ENCODE peak calls at places on chromosomes 11 and 22, in four cellular contexts. One of them, this sample, is unnamed.

GRCh38 chr22:40844951-40845350 is 11.5 kb downstream of the ST13 start:
- DNase-seq in Peyer's patch: no peak
- DNase-seq in IMR-90: no peak
- DNase-seq in heart right ventricle: no peak
- DNase-seq in this sample: no peak

GRCh38 chr11:134585666-134586285 is 173.7 kb upstream of the B3GAT1 start:
- DNase-seq in heart right ventricle: no peak
- DNase-seq in IMR-90: no peak
- DNase-seq in Peyer's patch: no peak
- DNase-seq in this sample: no peak

GRCh38 chr11:62909107-62909894 is 11.9 kb downstream of the CHRM1 start:
- DNase-seq in Peyer's patch: peak; percentile 80
- DNase-seq in IMR-90: peak; percentile 73
- DNase-seq in heart right ventricle: peak; percentile 71
- DNase-seq in this sample: peak; percentile 84

GRCh38 chr11:130403967-130404366 is 24.4 kb downstream of the ADAMTS8 start:
- DNase-seq in heart right ventricle: no peak
- DNase-seq in Peyer's patch: no peak
- DNase-seq in IMR-90: no peak
- DNase-seq in this sample: no peak

GRCh38 chr22:32926600-32926999 is 125.1 kb downstream of the TIMP3 start:
- DNase-seq in Peyer's patch: no peak
- DNase-seq in heart right ventricle: no peak
- DNase-seq in IMR-90: peak; percentile 34
- DNase-seq in this sample: no peak

GRCh38 chr11:128448487-128448886 is 138.9 kb downstream of the ETS1 start:
- DNase-seq in Peyer's patch: peak; percentile 79
- DNase-seq in heart right ventricle: no peak
- DNase-seq in IMR-90: peak; percentile 87
- DNase-seq in this sample: no peak

GRCh38 chr11:78149646-78150045 is 10.2 kb upstream of the ALG8 start:
- DNase-seq in IMR-90: peak; percentile 87
- DNase-seq in Peyer's patch: no peak
- DNase-seq in heart right ventricle: no peak
- DNase-seq in this sample: no peak

GRCh38 chr22:26033071-26033470 is 136.2 kb upstream of the SEZ6L start:
- DNase-seq in heart right ventricle: no peak
- DNase-seq in IMR-90: no peak
- DNase-seq in Peyer's patch: no peak
- DNase-seq in this sample: peak; percentile 87

GRCh38 chr11:117833401-117833891 is 8.9 kb upstream of the FXYD2 start:
- DNase-seq in heart right ventricle: no peak
- DNase-seq in IMR-90: no peak
- DNase-seq in Peyer's patch: peak; percentile 82
- DNase-seq in this sample: peak; percentile 97

GRCh38 chr22:36833073-36833472 is 16.2 kb upstream of the PVALB start:
- DNase-seq in heart right ventricle: no peak
- DNase-seq in IMR-90: no peak
- DNase-seq in Peyer's patch: no peak
- DNase-seq in this sample: no peak

GRCh38 chr11:32043737-32044515 is 46.9 kb upstream of the RCN1 start:
- DNase-seq in heart right ventricle: no peak
- DNase-seq in IMR-90: no peak
- DNase-seq in Peyer's patch: no peak
- DNase-seq in this sample: no peak

GRCh38 chr11:108035690-108036089 is 27.0 kb downstream of the CUL5 start:
- DNase-seq in Peyer's patch: no peak
- DNase-seq in heart right ventricle: no peak
- DNase-seq in IMR-90: peak; percentile 38
- DNase-seq in this sample: no peak

GRCh38 chr11:11895672-11896071 is 53.9 kb downstream of the USP47 start:
- DNase-seq in heart right ventricle: no peak
- DNase-seq in IMR-90: peak; percentile 10
- DNase-seq in Peyer's patch: no peak
- DNase-seq in this sample: no peak

GRCh38 chr11:62464655-62465054 is 45.8 kb downstream of the SCGB1A1 start:
- DNase-seq in Peyer's patch: no peak
- DNase-seq in IMR-90: no peak
- DNase-seq in heart right ventricle: no peak
- DNase-seq in this sample: peak; percentile 33

GRCh38 chr11:96015911-96016565 is 92.1 kb upstream of the MTMR2 start:
- DNase-seq in IMR-90: no peak
- DNase-seq in heart right ventricle: no peak
- DNase-seq in Peyer's patch: no peak
- DNase-seq in this sample: no peak

GRCh38 chr11:2095542-2095941 is 43.6 kb downstream of the IGF2 start:
- DNase-seq in IMR-90: no peak
- DNase-seq in Peyer's patch: no peak
- DNase-seq in heart right ventricle: no peak
- DNase-seq in this sample: no peak

GRCh38 chr11:10490398-10491232 is 35.6 kb downstream of the AMPD3 start:
- DNase-seq in IMR-90: peak; percentile 99
- DNase-seq in heart right ventricle: peak; percentile 57
- DNase-seq in Peyer's patch: no peak
- DNase-seq in this sample: peak; percentile 79

GRCh38 chr11:69365567-69365966 is 71.6 kb downstream of the MYEOV start:
- DNase-seq in heart right ventricle: no peak
- DNase-seq in IMR-90: no peak
- DNase-seq in Peyer's patch: no peak
- DNase-seq in this sample: no peak
- TF ChIP-seq CTCF in heart right ventricle: no peak
- TF ChIP-seq CTCF in IMR-90: no peak
- TF ChIP-seq CTCF in Peyer's patch: no peak
- TF ChIP-seq CTCF in this sample: no peak

GRCh38 chr11:120529214-120529613 is 17.7 kb downstream of the GRIK4 start:
- DNase-seq in heart right ventricle: no peak
- DNase-seq in IMR-90: no peak
- DNase-seq in Peyer's patch: no peak
- DNase-seq in this sample: no peak

GRCh38 chr11:120532511-120533196 is 21.1 kb downstream of the GRIK4 start:
- DNase-seq in IMR-90: peak; percentile 71
- DNase-seq in Peyer's patch: no peak
- DNase-seq in heart right ventricle: no peak
- DNase-seq in this sample: peak; percentile 44

GRCh38 chr11:120528749-120529148 is 17.2 kb downstream of the GRIK4 start:
- DNase-seq in heart right ventricle: no peak
- DNase-seq in Peyer's patch: no peak
- DNase-seq in IMR-90: no peak
- DNase-seq in this sample: no peak

GRCh38 chr11:120536091-120536796 is 24.7 kb downstream of the GRIK4 start:
- DNase-seq in Peyer's patch: no peak
- DNase-seq in IMR-90: no peak
- DNase-seq in heart right ventricle: no peak
- DNase-seq in this sample: no peak

DNA sequence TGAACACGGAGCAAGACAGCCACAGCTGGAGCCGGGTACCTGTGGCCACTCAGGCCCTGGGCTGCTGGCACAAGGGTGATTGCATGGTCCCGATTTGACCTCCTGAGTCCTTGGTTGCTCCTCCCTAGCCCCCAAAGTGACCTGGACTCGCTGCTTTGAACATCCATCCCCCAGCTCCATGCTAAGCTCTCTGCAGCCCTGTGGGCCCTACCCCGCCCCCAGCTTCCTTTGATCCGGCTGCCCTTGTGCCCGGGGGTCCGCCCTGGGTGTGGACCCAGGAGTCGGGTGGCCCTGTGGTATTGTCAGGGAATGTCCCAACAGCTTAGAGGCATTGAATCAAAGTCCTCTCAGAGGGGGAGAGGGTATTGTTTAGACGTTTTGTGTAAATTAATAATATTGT is 20.5 kb downstream of the GRIK4 start:
- DNase-seq in heart right ventricle: no peak
- DNase-seq in Peyer's patch: no peak
- DNase-seq in IMR-90: no peak
- DNase-seq in this sample: no peak
- H3K27ac ChIP-seq in heart right ventricle: no peak overlapping the region
- H3K27ac ChIP-seq in Peyer's patch: no peak overlapping the region
- H3K27ac ChIP-seq in IMR-90: no peak overlapping the region
- H3K27ac ChIP-seq in this sample: peak overlapping the region; percentile 36

DNA sequence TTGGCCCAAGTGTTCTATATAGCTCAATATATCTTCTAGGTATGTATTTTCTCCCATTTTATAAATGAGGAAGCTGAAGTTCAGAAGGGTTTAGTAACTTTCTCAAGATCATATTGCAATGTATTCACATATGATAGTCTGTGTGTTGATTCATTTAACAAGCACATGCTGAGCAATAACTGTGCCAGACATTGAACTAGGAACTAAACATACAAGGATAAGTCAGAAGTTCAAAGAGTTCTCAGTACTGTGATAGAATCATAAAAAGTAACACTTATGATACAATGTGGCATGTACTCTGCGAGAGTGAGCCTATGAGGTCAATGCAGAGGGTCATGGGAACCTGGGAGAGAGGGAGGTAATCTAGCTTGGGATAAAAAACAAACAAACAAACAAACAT is 1082.2 kb upstream of the TENM4 start:
- DNase-seq in IMR-90: no peak
- DNase-seq in heart right ventricle: no peak
- DNase-seq in Peyer's patch: no peak
- DNase-seq in this sample: no peak
- TF ChIP-seq CTCF in IMR-90: no peak
- TF ChIP-seq CTCF in heart right ventricle: no peak
- TF ChIP-seq CTCF in Peyer's patch: no peak
- TF ChIP-seq CTCF in this sample: no peak

GRCh38 chr11:122099345-122100045 is 16.5 kb downstream of the BLID start:
- DNase-seq in IMR-90: peak; percentile 71
- DNase-seq in heart right ventricle: no peak
- DNase-seq in Peyer's patch: no peak
- DNase-seq in this sample: peak; percentile 39

GRCh38 chr11:122098223-122098980 is 17.6 kb downstream of the BLID start:
- DNase-seq in Peyer's patch: no peak
- DNase-seq in heart right ventricle: no peak
- DNase-seq in IMR-90: no peak
- DNase-seq in this sample: no peak

GRCh38 chr11:122102426-122102825 is 13.6 kb downstream of the BLID start:
- DNase-seq in Peyer's patch: no peak
- DNase-seq in heart right ventricle: no peak
- DNase-seq in IMR-90: peak; percentile 54
- DNase-seq in this sample: no peak

GRCh38 chr11:122101625-122102291 is 14.3 kb downstream of the BLID start:
- DNase-seq in Peyer's patch: no peak
- DNase-seq in IMR-90: peak; percentile 85
- DNase-seq in heart right ventricle: peak; percentile 44
- DNase-seq in this sample: peak; percentile 81

GRCh38 chr11:122100222-122101080 is 15.6 kb downstream of the BLID start:
- DNase-seq in IMR-90: peak; percentile 68
- DNase-seq in heart right ventricle: peak; percentile 50
- DNase-seq in Peyer's patch: no peak
- DNase-seq in this sample: peak; percentile 79
- H3K27ac ChIP-seq in IMR-90: peak overlapping the region; percentile 95
- H3K27ac ChIP-seq in heart right ventricle: peak overlapping the region; percentile 96
- H3K27ac ChIP-seq in Peyer's patch: peak overlapping the region; percentile 22
- H3K27ac ChIP-seq in this sample: peak overlapping the region; percentile 94

This sample was measured in thyroid gland.